ENCODE peak calls at places on chromosomes 4 and X, in five cellular contexts. S is astrocyte, D is thoracic aorta, A is pancreas, F is SK-N-SH. J is an unnamed sample.

GRCh38 chr4:15920723-15921591 is 17.6 kb downstream of the FGFBP1 start:
- DNase-seq in S (peak), D (peak), A (no peak), F (no peak), J (peak)

GRCh38 chr4:94032754-94033153 is 174.9 kb upstream of the SMARCAD1 start:
- DNase-seq in S (no peak), D (no peak), A (no peak), F (peak), J (no peak)

GRCh38 chrX:41917517-41917916 is 5.8 kb downstream of the CASK start:
- DNase-seq in S (no peak), D (no peak), A (no peak), F (no peak), J (no peak)

GRCh38 chr4:74754218-74754617 is 40.1 kb downstream of the BTC start:
- DNase-seq in S (no peak), D (no peak), A (no peak), F (no peak), J (no peak)

GRCh38 chrX:115949900-115950822 is 220.4 kb upstream of the AGTR2 start:
- DNase-seq in S (no peak), D (no peak), A (no peak), F (peak), J (no peak)

GRCh38 chrX:27132851-27133250 is 330.3 kb downstream of the PPP4R3C start:
- DNase-seq in S (no peak), D (no peak), A (no peak), F (no peak), J (no peak)

GRCh38 chr4:186485621-186486062 is 69.7 kb downstream of the MTNR1A start:
- DNase-seq in S (peak), D (no peak), A (no peak), F (peak), J (no peak)

GRCh38 chrX:120452131-120452530 is 17.0 kb downstream of the LAMP2 start:
- DNase-seq in S (no peak), D (no peak), A (no peak), F (peak), J (no peak)

GRCh38 chrX:14064632-14065432 is 35.1 kb upstream of the GEMIN8 start:
- DNase-seq in S (peak), D (no peak), A (no peak), F (no peak), J (no peak)

GRCh38 chr4:71290074-71290473 is 48.7 kb upstream of the SLC4A4 start:
- DNase-seq in S (peak), D (no peak), A (no peak), F (no peak), J (no peak)

GRCh38 chr4:72340803-72341431 is 228.1 kb downstream of the ADAMTS3 start:
- DNase-seq in S (peak), D (no peak), A (no peak), F (no peak), J (no peak)

GRCh38 chr4:181685911-181686310 is 557.3 kb upstream of the TENM3 start:
- DNase-seq in S (peak), D (no peak), A (no peak), F (no peak), J (no peak)

GRCh38 chrX:25976683-25977310 is 161.3 kb upstream of the MAGEB18 start:
- DNase-seq in S (no peak), D (no peak), A (no peak), F (no peak), J (no peak)

GRCh38 chr4:51843309-51844156 is 580 bp downstream of the DCUN1D4 start:
- DNase-seq in S (peak), D (peak), A (peak), F (peak), J (peak)

GRCh38 chr4:184635381-184635780 is 13.9 kb downstream of the CASP3 start:
- DNase-seq in S (no peak), D (no peak), A (no peak), F (no peak), J (no peak)

GRCh38 chr4:106273831-106274230 is 42.2 kb downstream of the TBCK start:
- DNase-seq in S (peak), D (no peak), A (no peak), F (no peak), J (no peak)

GRCh38 chr4:26803462-26803861 is 57.2 kb upstream of the STIM2 start:
- DNase-seq in S (no peak), D (no peak), A (no peak), F (peak), J (no peak)

GRCh38 chr4:151284534-151285245 is 7.7 kb downstream of the PRSS48 start:
- DNase-seq in S (no peak), D (no peak), A (no peak), F (no peak), J (no peak)

GRCh38 chrX:18288716-18289115 is 65.8 kb downstream of the SCML2 start:
- DNase-seq in S (no peak), D (no peak), A (no peak), F (no peak), J (no peak)

GRCh38 chr4:92381640-92382039 is 77.9 kb downstream of the GRID2 start:
- DNase-seq in S (peak), D (no peak), A (no peak), F (no peak), J (no peak)

GRCh38 chrX:18998653-18999052 is 14.7 kb upstream of the PHKA2 start:
- DNase-seq in S (no peak), D (no peak), A (no peak), F (no peak), J (no peak)

GRCh38 chr4:77473509-77473908 is 132.1 kb upstream of the CXCL13 start:
- DNase-seq in S (no peak), D (no peak), A (no peak), F (peak), J (no peak)

GRCh38 chrX:132809581-132809980 is 148.8 kb downstream of the HS6ST2 start:
- DNase-seq in S (no peak), D (no peak), A (no peak), F (no peak), J (no peak)

GRCh38 chr4:173845580-173845979 is 315.6 kb upstream of the HAND2 start:
- DNase-seq in S (no peak), D (no peak), A (no peak), F (no peak), J (no peak)

GRCh38 chrX:16870861-16871584 is 861 bp upstream of the RBBP7 start:
- DNase-seq in S (no peak), D (no peak), A (peak), F (peak), J (no peak)

GRCh38 chr4:100736651-100737450 is 219.0 kb upstream of the EMCN start:
- DNase-seq in S (peak), D (no peak), A (no peak), F (no peak), J (no peak)

GRCh38 chr4:111943796-111944203 is 201.5 kb upstream of the FAM241A start:
- DNase-seq in S (no peak), D (no peak), A (peak), F (peak), J (peak)

GRCh38 chrX:7147431-7147977 is at the start of gene STS:
- DNase-seq in S (peak), D (no peak), A (peak), F (peak), J (peak)

GRCh38 chrX:7146026-7146702 is 1.3 kb upstream of the STS start:
- DNase-seq in S (no peak), D (no peak), A (no peak), F (no peak), J (no peak)

GRCh38 chrX:7146703-7147430 is 645 bp upstream of the STS start:
- DNase-seq in S (no peak), D (no peak), A (no peak), F (no peak), J (peak)

GRCh38 chrX:7149421-7149820 is 1.5 kb upstream of the PUDP start:
- DNase-seq in S (no peak), D (no peak), A (no peak), F (no peak), J (no peak)

GRCh38 chrX:7147978-7148824 is at the start of gene PUDP:
- DNase-seq in S (peak), D (peak), A (peak), F (peak), J (peak)
- H3K27ac ChIP-seq in S (peak), D (peak), A (peak), F (peak), J (peak)

GRCh38 chr4:153224474-153224873 is 20.2 kb downstream of the TRIM2 start:
- DNase-seq in S (no peak), D (no peak), A (no peak), F (no peak), J (no peak)

GRCh38 chr4:153222790-153223417 is 18.7 kb downstream of the TRIM2 start:
- DNase-seq in S (no peak), D (no peak), A (no peak), F (peak), J (no peak)

GRCh38 chr4:153222162-153222789 is 18.0 kb downstream of the TRIM2 start:
- DNase-seq in S (peak), D (peak), A (no peak), F (peak), J (peak)

GRCh38 chr4:153223935-153224334 is 19.7 kb downstream of the TRIM2 start:
- DNase-seq in S (peak), D (no peak), A (no peak), F (no peak), J (no peak)

GRCh38 chr4:153223418-153223792 is 19.2 kb downstream of the TRIM2 start:
- DNase-seq in S (no peak), D (no peak), A (no peak), F (peak), J (no peak)
- H3K27ac ChIP-seq in S (peak), D (peak), A (peak), F (peak), J (peak)

GRCh38 chr4:167025651-167026050 is 208.6 kb downstream of the SPOCK3 start:
- DNase-seq in S (no peak), D (no peak), A (no peak), F (no peak), J (no peak)
- H3K27ac ChIP-seq in S (no peak), D (no peak), A (no peak), F (no peak), J (no peak)

GRCh38 chr4:182918044-182918607 is 940 bp upstream of the DCTD start:
- DNase-seq in S (no peak), D (no peak), A (no peak), F (no peak), J (no peak)
- H3K27ac ChIP-seq in S (peak), D (peak), A (peak), F (peak), J (peak)

DNA sequence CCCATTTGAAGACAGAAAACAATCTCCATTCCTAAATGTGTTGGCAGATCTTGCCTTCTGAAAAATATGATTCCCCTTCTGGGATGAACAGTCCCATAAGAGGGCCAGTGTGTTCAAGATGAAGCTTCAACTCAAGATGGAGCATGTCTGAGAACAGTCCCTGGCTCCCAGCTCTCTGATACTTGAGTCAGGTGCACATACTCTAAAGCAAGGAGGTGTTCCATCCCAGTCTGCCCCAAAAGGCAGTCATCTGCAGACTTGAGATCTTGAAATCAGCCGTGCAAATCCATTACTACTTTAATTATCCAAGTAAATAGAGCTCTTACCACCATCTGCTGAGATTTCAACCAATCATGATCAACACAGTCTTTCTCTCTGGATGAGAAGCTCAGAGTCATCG is 22.3 kb downstream of the CCDC149 start:
- DNase-seq in S (no peak), D (no peak), A (no peak), F (no peak), J (no peak)
- H3K27ac ChIP-seq in S (no peak), D (no peak), A (no peak), F (no peak), J (no peak)

DNA sequence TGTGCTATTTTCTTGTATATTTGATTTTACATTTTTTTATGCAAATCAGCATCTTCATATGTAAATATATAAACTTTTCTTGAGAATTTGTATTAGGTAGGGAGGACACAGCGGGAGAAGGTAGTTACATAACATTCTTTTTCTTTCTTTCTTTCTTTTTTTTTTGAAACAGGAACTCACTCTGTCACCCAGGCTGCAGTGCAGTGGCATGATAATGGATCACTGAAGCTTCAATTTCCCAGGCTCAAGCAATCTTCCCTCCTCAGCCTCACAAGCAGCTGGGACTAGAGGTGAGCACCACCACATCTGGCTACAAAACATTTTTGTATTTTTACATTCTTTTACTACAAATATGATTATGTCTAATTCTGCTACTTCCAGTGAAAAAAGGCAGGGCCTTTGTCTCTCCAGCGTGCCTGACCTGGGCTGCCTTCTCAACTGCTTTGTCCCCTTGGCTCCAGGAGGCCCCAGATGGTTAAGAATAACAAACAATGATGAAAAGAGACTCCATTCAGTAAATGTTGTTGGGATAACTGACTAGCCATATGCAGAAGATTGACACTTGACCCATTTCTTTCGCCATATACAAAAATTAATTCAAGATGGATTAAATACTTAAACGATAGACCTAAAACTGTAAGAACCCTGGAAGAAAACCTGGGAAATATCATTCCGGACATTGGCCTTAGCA is 46.5 kb upstream of the FAT4 start:
- DNase-seq in S (no peak), D (no peak), A (no peak), F (no peak), J (no peak)
- H3K27ac ChIP-seq in S (no peak), D (no peak), A (no peak), F (no peak), J (no peak)

GRCh38 chr4:7992846-7993245 is 53.2 kb upstream of the AFAP1 start:
- DNase-seq in S (no peak), D (no peak), A (no peak), F (no peak), J (no peak)

GRCh38 chr4:7987148-7987989 is 47.7 kb upstream of the AFAP1 start:
- DNase-seq in S (peak), D (peak), A (peak), F (peak), J (peak)

GRCh38 chr4:7988437-7988836 is 48.8 kb upstream of the AFAP1 start:
- DNase-seq in S (peak), D (no peak), A (no peak), F (no peak), J (no peak)

GRCh38 chr4:7985891-7986441 is 46.3 kb upstream of the AFAP1 start:
- DNase-seq in S (no peak), D (no peak), A (no peak), F (no peak), J (no peak)

DNA sequence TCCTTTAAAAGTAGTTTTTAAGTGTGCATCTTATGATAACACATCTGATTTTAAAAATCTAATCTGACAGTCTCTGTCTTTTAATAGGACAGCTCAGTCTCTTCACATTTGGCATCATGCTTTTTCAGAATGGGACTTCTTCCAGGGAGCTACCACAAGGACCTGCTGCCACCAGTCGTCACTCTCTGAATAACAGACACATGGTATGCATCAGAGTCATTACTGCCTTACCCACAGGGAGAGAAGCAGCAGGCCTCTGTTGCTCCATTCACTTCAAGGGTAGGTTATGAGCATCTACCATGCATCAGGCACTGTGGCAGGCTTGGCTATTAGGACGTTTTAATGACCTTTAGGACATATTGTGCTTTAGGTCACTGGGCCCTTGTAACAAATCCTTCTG is 50.0 kb upstream of the AFAP1 start:
- DNase-seq in S (no peak), D (no peak), A (no peak), F (peak), J (no peak)
- H3K27ac ChIP-seq in S (no peak), D (no peak), A (no peak), F (no peak), J (no peak)

DNA sequence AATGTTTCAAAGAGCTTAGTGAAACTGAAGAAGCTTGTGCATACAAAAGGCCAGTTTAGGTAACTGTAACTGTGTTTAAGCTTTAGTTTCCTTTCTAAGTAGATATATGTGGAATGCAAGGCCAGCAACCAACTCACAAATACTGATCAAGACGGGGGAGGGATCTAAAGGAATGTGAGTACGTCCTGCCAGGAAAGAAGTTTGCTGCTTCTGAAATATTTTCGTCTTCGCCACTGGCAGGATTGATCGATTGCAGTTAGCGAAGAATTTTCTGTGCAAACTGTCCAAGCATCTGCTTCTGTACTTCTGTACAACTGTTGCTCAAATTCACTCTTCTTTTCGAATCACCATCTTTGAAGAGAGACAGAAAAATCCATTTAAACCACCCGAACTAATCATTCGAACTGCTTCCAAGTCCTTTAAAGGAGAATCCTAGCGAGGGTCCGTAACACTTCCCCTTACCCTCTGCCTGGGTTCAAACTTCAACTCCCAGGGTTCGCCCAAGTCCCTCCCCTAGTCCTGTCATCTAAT is 373 bp upstream of the INTS6L start:
- DNase-seq in S (peak), D (no peak), A (no peak), F (no peak), J (no peak)
- H3K27ac ChIP-seq in S (peak), D (peak), A (peak), F (no peak), J (peak)

J was measured in right atrium auricular region.